ENCODE peak calls at places on chromosomes 13 and 19, in seven cellular contexts. One of them, this sample, is unnamed.

GRCh38 chr19:13401388-13401787 is 104.9 kb downstream of the CACNA1A start:
- DNase-seq in H9: peak; percentile 46
- DNase-seq in mesenchymal stem cell: peak; percentile 6
- DNase-seq in trophoblast cell: no peak
- DNase-seq in IMR-90: peak; percentile 46
- DNase-seq in H1: no peak
- DNase-seq in neuronal stem cell: no peak
- DNase-seq in this sample: peak; percentile 76

GRCh38 chr13:98450495-98451167 is 126.3 kb downstream of the STK24 start:
- DNase-seq in IMR-90: no peak
- DNase-seq in H9: no peak
- DNase-seq in neuronal stem cell: no peak
- DNase-seq in trophoblast cell: no peak
- DNase-seq in H1: no peak
- DNase-seq in mesenchymal stem cell: peak; percentile 34
- DNase-seq in this sample: peak; percentile 53

GRCh38 chr13:46759861-46760260 is 37.1 kb downstream of the ESD start:
- DNase-seq in H9: no peak
- DNase-seq in neuronal stem cell: no peak
- DNase-seq in trophoblast cell: no peak
- DNase-seq in IMR-90: no peak
- DNase-seq in H1: no peak
- DNase-seq in mesenchymal stem cell: no peak
- DNase-seq in this sample: no peak

GRCh38 chr19:36144624-36145023 is 4.8 kb downstream of the CAPNS1 start:
- DNase-seq in H9: no peak
- DNase-seq in IMR-90: no peak
- DNase-seq in mesenchymal stem cell: no peak
- DNase-seq in trophoblast cell: no peak
- DNase-seq in H1: no peak
- DNase-seq in neuronal stem cell: no peak
- DNase-seq in this sample: no peak

GRCh38 chr13:113876341-113877148 is 12.7 kb upstream of the GAS6 start:
- DNase-seq in mesenchymal stem cell: no peak
- DNase-seq in trophoblast cell: no peak
- DNase-seq in IMR-90: no peak
- DNase-seq in H1: no peak
- DNase-seq in neuronal stem cell: no peak
- DNase-seq in H9: no peak
- DNase-seq in this sample: no peak

GRCh38 chr13:113413178-113413897 is 40.0 kb downstream of the ADPRHL1 start:
- DNase-seq in mesenchymal stem cell: no peak
- DNase-seq in H1: no peak
- DNase-seq in H9: no peak
- DNase-seq in trophoblast cell: no peak
- DNase-seq in IMR-90: no peak
- DNase-seq in neuronal stem cell: no peak
- DNase-seq in this sample: no peak

GRCh38 chr13:76885203-76886004 is 801 bp downstream of the KCTD12 start:
- DNase-seq in H1: peak; percentile 13
- DNase-seq in neuronal stem cell: peak; percentile 48
- DNase-seq in trophoblast cell: no peak
- DNase-seq in IMR-90: peak; percentile 61
- DNase-seq in H9: peak; percentile 65
- DNase-seq in mesenchymal stem cell: peak; percentile 82
- DNase-seq in this sample: peak; percentile 79

GRCh38 chr19:35076657-35077056 is 35.1 kb downstream of the HPN start:
- DNase-seq in IMR-90: no peak
- DNase-seq in mesenchymal stem cell: no peak
- DNase-seq in H1: no peak
- DNase-seq in neuronal stem cell: no peak
- DNase-seq in trophoblast cell: no peak
- DNase-seq in H9: no peak
- DNase-seq in this sample: no peak

GRCh38 chr19:1261512-1261862 is 7.6 kb upstream of the CIRBP start:
- DNase-seq in H9: no peak
- DNase-seq in trophoblast cell: no peak
- DNase-seq in neuronal stem cell: no peak
- DNase-seq in IMR-90: no peak
- DNase-seq in mesenchymal stem cell: peak; percentile 54
- DNase-seq in H1: no peak
- DNase-seq in this sample: peak; percentile 67

GRCh38 chr13:50798923-50799322 is 44.6 kb downstream of the DLEU7 start:
- DNase-seq in H1: no peak
- DNase-seq in neuronal stem cell: no peak
- DNase-seq in mesenchymal stem cell: no peak
- DNase-seq in trophoblast cell: no peak
- DNase-seq in H9: no peak
- DNase-seq in IMR-90: no peak
- DNase-seq in this sample: no peak

GRCh38 chr19:45643927-45644771 is 5.0 kb upstream of the EML2 start:
- DNase-seq in H9: no peak
- DNase-seq in IMR-90: no peak
- DNase-seq in H1: no peak
- DNase-seq in trophoblast cell: no peak
- DNase-seq in neuronal stem cell: no peak
- DNase-seq in mesenchymal stem cell: no peak
- DNase-seq in this sample: peak; percentile 23

GRCh38 chr19:44303976-44304568 is 753 bp downstream of the ZNF235 start:
- DNase-seq in H9: no peak
- DNase-seq in mesenchymal stem cell: peak; percentile 60
- DNase-seq in H1: no peak
- DNase-seq in IMR-90: peak; percentile 3
- DNase-seq in neuronal stem cell: peak; percentile 21
- DNase-seq in trophoblast cell: no peak
- DNase-seq in this sample: peak; percentile 32

GRCh38 chr13:20141238-20142018 is 19.4 kb downstream of the GJA3 start:
- DNase-seq in H9: no peak
- DNase-seq in mesenchymal stem cell: no peak
- DNase-seq in trophoblast cell: no peak
- DNase-seq in IMR-90: no peak
- DNase-seq in neuronal stem cell: no peak
- DNase-seq in H1: no peak
- DNase-seq in this sample: no peak

GRCh38 chr13:37127706-37128241 is 22.3 kb upstream of the CSNK1A1L start:
- DNase-seq in H9: no peak
- DNase-seq in neuronal stem cell: no peak
- DNase-seq in mesenchymal stem cell: peak; percentile 62
- DNase-seq in IMR-90: peak; percentile 94
- DNase-seq in H1: no peak
- DNase-seq in trophoblast cell: no peak
- DNase-seq in this sample: no peak

GRCh38 chr13:80877209-80877943 is 536.5 kb upstream of the SPRY2 start:
- DNase-seq in IMR-90: no peak
- DNase-seq in neuronal stem cell: no peak
- DNase-seq in trophoblast cell: no peak
- DNase-seq in H9: no peak
- DNase-seq in mesenchymal stem cell: no peak
- DNase-seq in H1: no peak
- DNase-seq in this sample: no peak

GRCh38 chr13:62512194-62513141 is 1096.8 kb upstream of the PCDH20 start:
- DNase-seq in IMR-90: peak; percentile 32
- DNase-seq in trophoblast cell: peak; percentile 1
- DNase-seq in neuronal stem cell: peak; percentile 30
- DNase-seq in H1: no peak
- DNase-seq in mesenchymal stem cell: peak; percentile 18
- DNase-seq in H9: peak; percentile 73
- DNase-seq in this sample: peak; percentile 85

GRCh38 chr13:31012285-31013024 is 80.0 kb downstream of the TEX26 start:
- DNase-seq in trophoblast cell: no peak
- DNase-seq in mesenchymal stem cell: peak; percentile 46
- DNase-seq in H1: no peak
- DNase-seq in H9: peak; percentile 37
- DNase-seq in neuronal stem cell: no peak
- DNase-seq in IMR-90: peak; percentile 46
- DNase-seq in this sample: peak; percentile 59

GRCh38 chr13:113904411-113904810 is 40.5 kb upstream of the GAS6 start:
- DNase-seq in H9: peak; percentile 65
- DNase-seq in mesenchymal stem cell: peak; percentile 41
- DNase-seq in H1: no peak
- DNase-seq in trophoblast cell: no peak
- DNase-seq in neuronal stem cell: no peak
- DNase-seq in IMR-90: peak; percentile 43
- DNase-seq in this sample: peak; percentile 67

DNA sequence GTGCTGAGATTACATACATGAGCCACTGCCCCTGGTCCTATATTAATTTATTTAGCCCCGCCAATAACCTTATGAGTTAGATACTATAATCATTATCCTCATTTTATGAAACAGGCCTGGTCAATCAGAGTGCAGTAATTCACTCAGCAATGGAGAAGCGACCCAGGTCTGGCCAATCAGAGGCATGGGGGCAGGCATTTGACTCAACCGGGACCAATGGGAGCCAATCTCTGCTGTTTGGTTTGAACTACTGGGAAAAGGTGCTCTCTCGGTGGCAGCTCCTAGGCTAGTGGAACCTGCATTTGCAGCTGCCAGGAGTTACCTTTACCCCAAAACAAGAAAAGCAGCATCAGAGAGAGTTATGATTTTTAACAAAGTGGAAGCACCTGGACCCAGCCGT is 6.6 kb downstream of the SIRT2 start:
- DNase-seq in IMR-90: no peak
- DNase-seq in H1: no peak
- DNase-seq in mesenchymal stem cell: no peak
- DNase-seq in trophoblast cell: no peak
- DNase-seq in H9: no peak
- DNase-seq in neuronal stem cell: no peak
- DNase-seq in this sample: no peak
- H2BK120ac ChIP-seq in IMR-90: no peak overlapping the region
- H2BK120ac ChIP-seq in H1: no peak overlapping the region
- H2BK120ac ChIP-seq in mesenchymal stem cell: no peak overlapping the region
- H2BK120ac ChIP-seq in trophoblast cell: no peak overlapping the region
- H2BK120ac ChIP-seq in H9: no peak overlapping the region
- H2BK120ac ChIP-seq in neuronal stem cell: no peak overlapping the region
- H2BK120ac ChIP-seq in this sample: no peak overlapping the region

GRCh38 chr13:18948664-18949488 is 232.7 kb downstream of the TUBA3C start:
- DNase-seq in mesenchymal stem cell: no peak
- DNase-seq in IMR-90: no peak
- DNase-seq in H1: no peak
- DNase-seq in H9: no peak
- DNase-seq in neuronal stem cell: no peak
- DNase-seq in trophoblast cell: no peak
- DNase-seq in this sample: no peak
- H3K23ac ChIP-seq in mesenchymal stem cell: no peak overlapping the region
- H3K23ac ChIP-seq in IMR-90: no peak overlapping the region
- H3K23ac ChIP-seq in H1: no peak overlapping the region
- H3K23ac ChIP-seq in H9: no peak overlapping the region
- H3K23ac ChIP-seq in neuronal stem cell: no peak overlapping the region
- H3K23ac ChIP-seq in trophoblast cell: no peak overlapping the region
- H3K23ac ChIP-seq in this sample: no peak overlapping the region

GRCh38 chr13:106310450-106310849 is 225.0 kb downstream of the EFNB2 start:
- DNase-seq in IMR-90: no peak
- DNase-seq in trophoblast cell: no peak
- DNase-seq in H9: no peak
- DNase-seq in neuronal stem cell: no peak
- DNase-seq in mesenchymal stem cell: no peak
- DNase-seq in H1: no peak
- DNase-seq in this sample: no peak

GRCh38 chr13:106306748-106307277 is 228.6 kb downstream of the EFNB2 start:
- DNase-seq in H1: no peak
- DNase-seq in neuronal stem cell: no peak
- DNase-seq in IMR-90: no peak
- DNase-seq in trophoblast cell: no peak
- DNase-seq in mesenchymal stem cell: no peak
- DNase-seq in H9: no peak
- DNase-seq in this sample: no peak

GRCh38 chr13:106314417-106314816 is 221.0 kb downstream of the EFNB2 start:
- DNase-seq in H1: no peak
- DNase-seq in mesenchymal stem cell: no peak
- DNase-seq in neuronal stem cell: no peak
- DNase-seq in IMR-90: no peak
- DNase-seq in H9: no peak
- DNase-seq in trophoblast cell: peak; percentile 24
- DNase-seq in this sample: peak; percentile 49

DNA sequence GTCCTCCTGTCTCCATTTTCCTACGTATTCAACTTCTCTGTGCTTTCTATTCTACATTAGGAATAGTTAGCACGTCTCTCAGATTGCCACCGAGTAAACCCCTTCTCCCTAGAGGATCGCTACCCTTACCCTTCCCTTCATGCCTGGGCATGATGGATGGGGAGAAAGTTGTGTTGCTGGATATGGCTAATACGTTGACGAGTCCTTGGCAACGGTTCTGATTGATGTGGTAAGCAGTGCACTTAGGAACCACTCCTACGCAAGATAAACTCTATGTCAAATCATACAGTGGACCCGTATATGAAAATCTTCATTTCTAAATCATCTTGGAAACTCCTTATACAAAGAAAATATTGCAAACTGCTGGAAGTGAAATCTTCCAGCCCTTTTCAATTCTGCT is 224.5 kb downstream of the EFNB2 start:
- DNase-seq in IMR-90: no peak
- DNase-seq in H1: no peak
- DNase-seq in neuronal stem cell: no peak
- DNase-seq in H9: no peak
- DNase-seq in mesenchymal stem cell: no peak
- DNase-seq in trophoblast cell: no peak
- DNase-seq in this sample: no peak
- H2BK120ac ChIP-seq in IMR-90: no peak overlapping the region
- H2BK120ac ChIP-seq in H1: no peak overlapping the region
- H2BK120ac ChIP-seq in neuronal stem cell: no peak overlapping the region
- H2BK120ac ChIP-seq in H9: no peak overlapping the region
- H2BK120ac ChIP-seq in mesenchymal stem cell: no peak overlapping the region
- H2BK120ac ChIP-seq in trophoblast cell: no peak overlapping the region
- H2BK120ac ChIP-seq in this sample: no peak overlapping the region

GRCh38 chr13:63731896-63732295 is 2316.2 kb upstream of the PCDH20 start:
- DNase-seq in mesenchymal stem cell: no peak
- DNase-seq in neuronal stem cell: no peak
- DNase-seq in H1: no peak
- DNase-seq in H9: no peak
- DNase-seq in IMR-90: no peak
- DNase-seq in trophoblast cell: no peak
- DNase-seq in this sample: no peak
- H3K23ac ChIP-seq in mesenchymal stem cell: no peak overlapping the region
- H3K23ac ChIP-seq in neuronal stem cell: no peak overlapping the region
- H3K23ac ChIP-seq in H1: no peak overlapping the region
- H3K23ac ChIP-seq in H9: no peak overlapping the region
- H3K23ac ChIP-seq in IMR-90: no peak overlapping the region
- H3K23ac ChIP-seq in trophoblast cell: no peak overlapping the region
- H3K23ac ChIP-seq in this sample: no peak overlapping the region

DNA sequence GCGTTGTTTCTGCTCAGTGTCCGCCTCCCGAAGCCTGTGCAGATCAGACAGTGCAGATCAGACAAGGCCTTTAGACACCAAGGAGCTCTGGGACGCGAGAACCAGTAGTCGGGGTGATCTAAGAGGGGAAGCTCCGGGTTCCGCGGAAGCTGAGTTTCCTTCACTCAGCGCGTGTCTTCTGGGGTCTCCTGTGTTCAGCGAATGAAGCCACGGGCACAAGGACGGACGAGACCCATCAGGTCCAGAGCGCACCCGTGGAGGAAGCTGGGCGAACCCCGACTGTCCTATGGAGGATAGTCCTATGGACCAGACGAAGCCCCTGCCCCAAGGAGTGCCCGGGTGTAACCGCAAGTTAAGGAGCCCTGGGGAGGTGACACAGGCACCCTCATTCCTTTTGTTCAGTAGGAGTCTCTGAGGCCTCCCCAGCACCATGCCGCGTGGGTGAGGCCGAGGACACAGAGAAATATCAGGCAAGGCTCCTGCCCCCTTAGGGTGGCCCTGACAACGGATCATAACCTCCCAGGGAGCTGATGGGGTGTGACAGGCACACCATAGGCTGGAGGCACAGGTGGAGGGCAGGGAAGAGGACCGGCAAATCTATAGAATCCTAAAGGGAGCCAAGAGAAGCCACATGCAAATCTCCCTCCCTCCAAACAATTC is 614 bp upstream of the TMEM238 start:
- DNase-seq in neuronal stem cell: no peak
- DNase-seq in IMR-90: no peak
- DNase-seq in H1: no peak
- DNase-seq in mesenchymal stem cell: no peak
- DNase-seq in trophoblast cell: no peak
- DNase-seq in H9: no peak
- DNase-seq in this sample: no peak
- H2BK120ac ChIP-seq in neuronal stem cell: no peak overlapping the region
- H2BK120ac ChIP-seq in IMR-90: peak overlapping the region; percentile 42
- H2BK120ac ChIP-seq in H1: peak overlapping the region; percentile 38
- H2BK120ac ChIP-seq in mesenchymal stem cell: no peak overlapping the region
- H2BK120ac ChIP-seq in trophoblast cell: peak overlapping the region; percentile 83
- H2BK120ac ChIP-seq in H9: no peak overlapping the region
- H2BK120ac ChIP-seq in this sample: no peak overlapping the region

This sample was measured in mesendoderm.